ENCODE peak calls at places on chromosomes 13 and 19, in four cellular contexts. O, G, D and U are unnamed samples.

GRCh38 chr19:40331052-40331451 is 17.1 kb downstream of the C19orf47 start:
- DNase-seq in O (no peak), G (no peak), D (no peak), U (no peak)

GRCh38 chr19:43609872-43610271 is 2.0 kb upstream of the SRRM5 start:
- DNase-seq in O (no peak), G (no peak), D (no peak), U (no peak)

GRCh38 chr19:46976845-46977320 is 42.8 kb upstream of the NPAS1 start:
- DNase-seq in O (peak; percentile 30), G (no peak), D (peak; percentile 91), U (peak; percentile 70)

GRCh38 chr19:12495002-12495802 is 10.6 kb upstream of the ZNF709 start:
- DNase-seq in O (peak; percentile 88), G (peak; percentile 92), D (peak; percentile 83), U (peak; percentile 96)

GRCh38 chr13:62512194-62513141 is 1096.8 kb upstream of the PCDH20 start:
- DNase-seq in O (peak; percentile 30), G (peak; percentile 68), D (peak; percentile 18), U (peak; percentile 73)

GRCh38 chr13:47639716-47640447 is 361.2 kb downstream of the SUCLA2 start:
- DNase-seq in O (no peak), G (no peak), D (peak; percentile 84), U (no peak)

GRCh38 chr13:69101841-69102240 is 1005.8 kb upstream of the ATXN8OS start:
- DNase-seq in O (no peak), G (no peak), D (no peak), U (no peak)

GRCh38 chr13:20016649-20017364 is 58.3 kb downstream of the ZMYM2 start:
- DNase-seq in O (no peak), G (no peak), D (no peak), U (peak; percentile 31)

GRCh38 chr19:48674216-48674809 is 1.5 kb upstream of the NTN5 start:
- DNase-seq in O (no peak), G (peak; percentile 58), D (no peak), U (peak; percentile 65)

GRCh38 chr19:28466107-28467045 is 746.6 kb downstream of the UQCRFS1 start:
- DNase-seq in O (peak; percentile 64), G (peak; percentile 82), D (peak; percentile 22), U (peak; percentile 65)

GRCh38 chr13:99749627-99750026 is 221.9 kb downstream of the ZIC5 start:
- DNase-seq in O (no peak), G (no peak), D (no peak), U (no peak)

GRCh38 chr19:6012416-6013170 is 34.7 kb upstream of the RANBP3 start:
- DNase-seq in O (no peak), G (no peak), D (no peak), U (no peak)

GRCh38 chr19:19637186-19637522 is 6.3 kb downstream of the GMIP start:
- DNase-seq in O (no peak), G (no peak), D (no peak), U (no peak)

GRCh38 chr19:50890422-50891252 is 17.4 kb downstream of the KLK2 start:
- DNase-seq in O (no peak), G (no peak), D (no peak), U (no peak)

GRCh38 chr13:25018729-25019115 is 77.2 kb upstream of the PABPC3 start:
- DNase-seq in O (no peak), G (no peak), D (no peak), U (peak; percentile 53)

GRCh38 chr19:8069116-8069973 is 16.8 kb downstream of the CCL25 start:
- DNase-seq in O (no peak), G (peak; percentile 80), D (no peak), U (no peak)

GRCh38 chr13:52454459-52454824 is 836 bp upstream of the CKAP2 start:
- DNase-seq in O (no peak), G (no peak), D (peak; percentile 6), U (peak; percentile 27)

GRCh38 chr13:79492313-79492798 is 11.4 kb downstream of the NDFIP2 start:
- DNase-seq in O (no peak), G (no peak), D (peak; percentile 63), U (peak; percentile 31)

GRCh38 chr13:79490846-79491245 is 9.9 kb downstream of the NDFIP2 start:
- DNase-seq in O (no peak), G (no peak), D (no peak), U (no peak)

GRCh38 chr13:79491715-79492114 is 10.8 kb downstream of the NDFIP2 start:
- DNase-seq in O (no peak), G (no peak), D (peak; percentile 68), U (no peak)

GRCh38 chr13:79492918-79493594 is 12.1 kb downstream of the NDFIP2 start:
- DNase-seq in O (no peak), G (no peak), D (no peak), U (no peak)

DNA sequence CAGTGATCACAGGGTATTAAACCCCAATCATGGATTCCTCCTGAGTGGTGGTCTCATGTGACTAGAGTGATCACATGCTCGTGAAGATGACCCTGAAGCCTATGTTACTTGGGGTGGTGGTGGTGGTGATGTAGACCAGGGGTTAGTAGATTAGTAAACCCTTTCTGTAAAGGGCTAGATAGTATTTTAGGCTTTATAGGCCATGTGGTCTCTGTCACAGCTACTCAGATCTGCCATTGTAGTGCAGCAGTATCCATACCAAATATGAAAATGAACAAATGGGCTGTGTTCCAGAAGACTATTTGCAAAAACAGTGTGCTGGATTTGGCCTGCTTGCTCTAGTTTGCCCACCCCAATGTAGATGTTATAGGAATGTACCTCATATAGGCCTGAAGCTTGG is 9.4 kb downstream of the NDFIP2 start:
- DNase-seq in O (no peak), G (no peak), D (no peak), U (no peak)
- H2BK15ac ChIP-seq in O (no peak overlapping the region), G (no peak overlapping the region), D (no peak overlapping the region), U (no peak overlapping the region)

DNA sequence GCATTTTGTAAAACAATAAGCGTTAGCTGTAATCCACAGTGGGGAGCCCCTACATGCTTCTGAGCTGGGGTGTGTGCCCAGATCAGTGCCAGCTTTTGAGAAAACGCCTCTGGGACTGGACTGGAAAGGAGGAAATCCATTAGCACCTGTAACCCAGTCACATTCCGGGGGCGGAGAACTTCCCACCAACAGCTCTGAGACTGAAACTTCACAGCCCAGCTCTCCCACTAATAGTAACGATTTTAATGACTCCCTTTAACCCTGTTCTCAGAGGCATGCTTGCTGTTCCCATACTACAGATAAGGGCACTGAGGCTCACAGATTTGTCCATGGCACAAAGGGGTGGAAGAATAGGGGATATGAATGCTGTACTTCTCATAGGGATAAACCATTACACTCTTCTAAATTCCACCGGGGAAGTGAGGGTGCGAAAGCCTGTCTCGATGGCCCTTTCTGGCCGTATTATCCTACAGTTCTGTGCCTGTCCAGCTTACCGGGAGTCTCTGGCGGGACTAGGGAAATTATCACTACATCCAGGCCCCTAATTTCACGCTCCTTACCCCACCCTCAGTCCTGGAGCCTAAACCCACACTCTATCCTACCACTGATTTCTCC is 815 bp downstream of the FBXO46 start:
- DNase-seq in O (no peak), G (peak; percentile 51), D (peak; percentile 31), U (no peak)
- H2BK12ac ChIP-seq in O (no peak overlapping the region), G (no peak overlapping the region), D (no peak overlapping the region), U (no peak overlapping the region)

DNA sequence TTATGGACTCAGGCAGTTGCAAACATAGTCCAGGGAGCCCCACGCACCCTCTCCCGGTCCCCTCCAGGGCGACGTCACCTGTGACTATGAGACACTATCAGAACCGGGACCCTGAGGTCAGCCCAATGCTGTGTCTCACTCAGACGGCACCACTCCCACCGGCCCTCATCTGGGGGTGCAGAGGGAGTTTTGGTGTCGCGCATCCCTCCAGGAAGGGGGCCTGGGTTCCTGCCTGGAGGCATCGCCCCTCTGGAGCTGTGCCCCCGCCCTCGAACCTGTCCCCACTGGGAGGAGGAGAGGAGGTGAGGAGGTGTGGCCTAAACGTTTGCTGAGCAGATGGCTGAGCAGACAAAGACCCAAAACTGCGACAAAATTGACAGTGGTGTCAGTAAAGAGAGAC is 51.2 kb downstream of the GADD45B start:
- DNase-seq in O (no peak), G (no peak), D (no peak), U (no peak)
- H2BK15ac ChIP-seq in O (peak overlapping the region; percentile 69), G (peak overlapping the region; percentile 1), D (no peak overlapping the region), U (no peak overlapping the region)

GRCh38 chr13:109741966-109742365 is 44.4 kb downstream of the IRS2 start:
- DNase-seq in O (no peak), G (no peak), D (no peak), U (no peak)
- H2BK12ac ChIP-seq in O (no peak overlapping the region), G (no peak overlapping the region), D (peak overlapping the region; percentile 3), U (no peak overlapping the region)

DNA sequence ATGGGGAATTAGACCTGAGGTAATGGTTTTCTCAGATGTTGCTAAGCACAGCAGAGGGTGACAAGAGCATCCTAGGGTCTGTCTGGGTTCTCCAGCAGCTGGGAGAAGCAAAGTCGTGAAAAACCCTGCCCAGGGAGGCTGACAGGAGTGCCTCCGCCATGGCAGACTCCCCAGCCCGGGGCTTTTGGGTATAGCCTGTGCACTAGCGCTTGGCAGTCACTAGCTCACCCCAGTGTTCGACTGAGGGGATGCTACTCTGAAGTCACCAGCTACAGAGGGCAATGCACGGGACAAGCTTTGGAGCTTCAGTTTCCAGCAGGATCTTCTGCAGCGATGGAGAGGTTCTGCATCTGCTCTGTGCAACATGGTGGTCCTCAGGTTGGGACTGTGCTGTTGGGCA is 87.5 kb downstream of the ING1 start:
- DNase-seq in O (no peak), G (no peak), D (no peak), U (no peak)
- H2BK15ac ChIP-seq in O (no peak overlapping the region), G (no peak overlapping the region), D (no peak overlapping the region), U (no peak overlapping the region)

DNA sequence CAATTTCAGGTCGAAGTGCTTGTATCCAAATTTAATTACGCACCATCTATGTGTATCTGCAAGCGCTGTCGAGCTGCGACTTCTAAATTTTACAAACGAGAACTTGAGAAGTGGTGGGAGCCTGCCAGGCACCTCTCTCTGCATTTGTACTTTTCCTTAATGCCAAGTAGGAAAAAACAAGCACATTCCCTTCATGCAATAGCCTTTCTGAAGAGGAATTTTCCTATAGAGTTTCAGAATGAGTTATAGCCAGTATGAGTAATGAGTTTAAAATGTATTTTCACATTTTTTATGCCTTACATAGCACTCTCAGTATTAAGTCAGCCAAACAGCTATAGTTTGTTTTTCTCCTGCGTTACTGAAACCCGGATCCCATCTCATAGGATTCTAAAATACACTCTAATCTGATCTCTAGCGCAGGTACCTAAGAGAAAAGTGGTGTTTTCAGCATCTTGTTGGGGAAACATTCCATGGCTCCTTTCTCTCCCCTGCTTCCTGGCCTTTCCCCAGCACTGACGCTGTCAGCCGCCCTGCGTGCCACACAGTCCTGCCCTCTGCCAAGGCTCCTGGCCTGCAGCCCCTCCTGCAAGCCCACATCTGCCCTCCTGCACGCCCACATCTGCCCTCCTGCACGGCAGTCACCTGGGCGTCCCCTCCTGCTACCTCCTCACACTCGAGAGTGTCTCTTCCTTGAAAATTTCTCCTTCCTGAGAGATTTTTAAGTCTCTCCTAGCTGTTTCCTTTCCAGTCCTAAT is 526.9 kb downstream of the MYO16 start:
- DNase-seq in O (no peak), G (no peak), D (peak; percentile 85), U (no peak)
- H2BK12ac ChIP-seq in O (peak overlapping the region; percentile 34), G (no peak overlapping the region), D (peak overlapping the region; percentile 46), U (no peak overlapping the region)

GRCh38 chr13:114109646-114110045 is 22.8 kb downstream of the RASA3 start:
- DNase-seq in O (no peak), G (no peak), D (no peak), U (no peak)

GRCh38 chr13:114110091-114110829 is 22.2 kb downstream of the RASA3 start:
- DNase-seq in O (no peak), G (no peak), D (peak; percentile 61), U (peak; percentile 73)

GRCh38 chr13:114107686-114108081 is 24.7 kb downstream of the RASA3 start:
- DNase-seq in O (no peak), G (no peak), D (peak; percentile 84), U (no peak)

GRCh38 chr13:114108141-114108761 is 24.2 kb downstream of the RASA3 start:
- DNase-seq in O (no peak), G (no peak), D (no peak), U (no peak)

GRCh38 chr13:114108894-114109293 is 23.5 kb downstream of the RASA3 start:
- DNase-seq in O (no peak), G (no peak), D (no peak), U (no peak)
- H2BK15ac ChIP-seq in O (peak overlapping the region; percentile 90), G (peak overlapping the region; percentile 88), D (peak overlapping the region; percentile 50), U (no peak overlapping the region)